ENCODE peak calls at places on chromosome 5, in eight cellular contexts. One of them, this sample, is unnamed.

GRCh38 chr5:175652741-175653663 is 4.9 kb upstream of the HRH2 start:
- DNase-seq in stomach: no peak
- DNase-seq in sigmoid colon: no peak
- DNase-seq in A549: no peak
- DNase-seq in ovary: no peak
- DNase-seq in HepG2: no peak
- DNase-seq in transverse colon: peak
- DNase-seq in upper lobe of left lung: no peak
- DNase-seq in this sample: no peak

GRCh38 chr5:145510324-145510723 is 324.8 kb downstream of the PRELID2 start:
- DNase-seq in stomach: no peak
- DNase-seq in sigmoid colon: no peak
- DNase-seq in A549: no peak
- DNase-seq in ovary: peak
- DNase-seq in HepG2: no peak
- DNase-seq in transverse colon: no peak
- DNase-seq in upper lobe of left lung: no peak
- DNase-seq in this sample: no peak

GRCh38 chr5:149581192-149581861 is at the start of gene ARHGEF37:
- DNase-seq in stomach: peak
- DNase-seq in sigmoid colon: peak
- DNase-seq in A549: no peak
- DNase-seq in ovary: peak
- DNase-seq in HepG2: peak
- DNase-seq in transverse colon: peak
- DNase-seq in upper lobe of left lung: peak
- DNase-seq in this sample: peak

GRCh38 chr5:155085282-155085990 is 71.9 kb downstream of the KIF4B start:
- DNase-seq in stomach: no peak
- DNase-seq in sigmoid colon: no peak
- DNase-seq in A549: no peak
- DNase-seq in ovary: no peak
- DNase-seq in HepG2: no peak
- DNase-seq in transverse colon: no peak
- DNase-seq in upper lobe of left lung: no peak
- DNase-seq in this sample: no peak

GRCh38 chr5:72445969-72446368 is 61.2 kb downstream of the ZNF366 start:
- DNase-seq in stomach: no peak
- DNase-seq in sigmoid colon: no peak
- DNase-seq in A549: no peak
- DNase-seq in ovary: no peak
- DNase-seq in HepG2: no peak
- DNase-seq in transverse colon: no peak
- DNase-seq in upper lobe of left lung: no peak
- DNase-seq in this sample: no peak

GRCh38 chr5:149267241-149267973 is 4.3 kb upstream of the AFAP1L1 start:
- DNase-seq in stomach: no peak
- DNase-seq in sigmoid colon: no peak
- DNase-seq in A549: no peak
- DNase-seq in ovary: no peak
- DNase-seq in HepG2: no peak
- DNase-seq in transverse colon: no peak
- DNase-seq in upper lobe of left lung: no peak
- DNase-seq in this sample: no peak

GRCh38 chr5:38466444-38467189 is 89.8 kb downstream of the LIFR start:
- DNase-seq in stomach: peak
- DNase-seq in sigmoid colon: peak
- DNase-seq in A549: no peak
- DNase-seq in ovary: peak
- DNase-seq in HepG2: no peak
- DNase-seq in transverse colon: peak
- DNase-seq in upper lobe of left lung: peak
- DNase-seq in this sample: peak

GRCh38 chr5:39639618-39640078 is 214.9 kb upstream of the DAB2 start:
- DNase-seq in stomach: no peak
- DNase-seq in sigmoid colon: no peak
- DNase-seq in A549: no peak
- DNase-seq in ovary: no peak
- DNase-seq in HepG2: no peak
- DNase-seq in transverse colon: no peak
- DNase-seq in upper lobe of left lung: no peak
- DNase-seq in this sample: no peak

GRCh38 chr5:58410441-58410840 is 49.4 kb downstream of the PLK2 start:
- DNase-seq in stomach: no peak
- DNase-seq in sigmoid colon: no peak
- DNase-seq in A549: peak
- DNase-seq in ovary: no peak
- DNase-seq in HepG2: no peak
- DNase-seq in transverse colon: no peak
- DNase-seq in upper lobe of left lung: no peak
- DNase-seq in this sample: peak

GRCh38 chr5:14178091-14178490 is 34.9 kb downstream of the TRIO start:
- DNase-seq in stomach: no peak
- DNase-seq in sigmoid colon: no peak
- DNase-seq in A549: no peak
- DNase-seq in ovary: no peak
- DNase-seq in HepG2: no peak
- DNase-seq in transverse colon: no peak
- DNase-seq in upper lobe of left lung: no peak
- DNase-seq in this sample: no peak

GRCh38 chr5:58904737-58905136 is 321.9 kb downstream of the RAB3C start:
- DNase-seq in stomach: no peak
- DNase-seq in sigmoid colon: no peak
- DNase-seq in A549: no peak
- DNase-seq in ovary: no peak
- DNase-seq in HepG2: no peak
- DNase-seq in transverse colon: no peak
- DNase-seq in upper lobe of left lung: no peak
- DNase-seq in this sample: no peak

GRCh38 chr5:107894361-107894760 is 223.6 kb upstream of the EFNA5 start:
- DNase-seq in stomach: no peak
- DNase-seq in sigmoid colon: no peak
- DNase-seq in A549: no peak
- DNase-seq in ovary: no peak
- DNase-seq in HepG2: no peak
- DNase-seq in transverse colon: no peak
- DNase-seq in upper lobe of left lung: no peak
- DNase-seq in this sample: no peak

GRCh38 chr5:145389047-145389446 is 446.1 kb downstream of the PRELID2 start:
- DNase-seq in stomach: no peak
- DNase-seq in sigmoid colon: no peak
- DNase-seq in A549: no peak
- DNase-seq in ovary: no peak
- DNase-seq in HepG2: no peak
- DNase-seq in transverse colon: no peak
- DNase-seq in upper lobe of left lung: no peak
- DNase-seq in this sample: no peak

GRCh38 chr5:100904259-100904822 is 1.3 kb upstream of the ST8SIA4 start:
- DNase-seq in stomach: peak
- DNase-seq in sigmoid colon: peak
- DNase-seq in A549: no peak
- DNase-seq in ovary: no peak
- DNase-seq in HepG2: no peak
- DNase-seq in transverse colon: peak
- DNase-seq in upper lobe of left lung: no peak
- DNase-seq in this sample: no peak

GRCh38 chr5:178237431-178238312 is 5.1 kb upstream of the PHYKPL start:
- DNase-seq in stomach: no peak
- DNase-seq in sigmoid colon: no peak
- DNase-seq in A549: no peak
- DNase-seq in ovary: no peak
- DNase-seq in HepG2: no peak
- DNase-seq in transverse colon: peak
- DNase-seq in upper lobe of left lung: no peak
- DNase-seq in this sample: no peak

GRCh38 chr5:154315756-154316155 is 125.2 kb downstream of the GALNT10 start:
- DNase-seq in stomach: no peak
- DNase-seq in sigmoid colon: no peak
- DNase-seq in A549: no peak
- DNase-seq in ovary: no peak
- DNase-seq in HepG2: no peak
- DNase-seq in transverse colon: no peak
- DNase-seq in upper lobe of left lung: no peak
- DNase-seq in this sample: no peak

GRCh38 chr5:65105301-65105700 is 336.6 kb downstream of the CWC27 start:
- DNase-seq in stomach: no peak
- DNase-seq in sigmoid colon: no peak
- DNase-seq in A549: no peak
- DNase-seq in ovary: no peak
- DNase-seq in HepG2: no peak
- DNase-seq in transverse colon: no peak
- DNase-seq in upper lobe of left lung: no peak
- DNase-seq in this sample: no peak

GRCh38 chr5:12780536-12780935 is 876.3 kb upstream of the CTNND2 start:
- DNase-seq in stomach: no peak
- DNase-seq in sigmoid colon: no peak
- DNase-seq in A549: no peak
- DNase-seq in ovary: no peak
- DNase-seq in HepG2: no peak
- DNase-seq in transverse colon: no peak
- DNase-seq in upper lobe of left lung: no peak
- DNase-seq in this sample: no peak
- H3K27ac ChIP-seq in stomach: no peak
- H3K27ac ChIP-seq in sigmoid colon: no peak
- H3K27ac ChIP-seq in A549: no peak
- H3K27ac ChIP-seq in ovary: no peak
- H3K27ac ChIP-seq in HepG2: no peak
- H3K27ac ChIP-seq in transverse colon: no peak
- H3K27ac ChIP-seq in upper lobe of left lung: no peak
- H3K27ac ChIP-seq in this sample: no peak

GRCh38 chr5:138282918-138283742 is 8.7 kb upstream of the GFRA3 start:
- DNase-seq in stomach: peak
- DNase-seq in sigmoid colon: peak
- DNase-seq in A549: peak
- DNase-seq in ovary: no peak
- DNase-seq in HepG2: peak
- DNase-seq in transverse colon: peak
- DNase-seq in upper lobe of left lung: no peak
- DNase-seq in this sample: peak
- TF ChIP-seq EP300 in stomach: no peak
- TF ChIP-seq EP300 in sigmoid colon: no peak
- TF ChIP-seq EP300 in A549: no peak
- TF ChIP-seq EP300 in ovary: no peak
- TF ChIP-seq EP300 in HepG2: no peak
- TF ChIP-seq EP300 in transverse colon: no peak
- TF ChIP-seq EP300 in upper lobe of left lung: no peak
- TF ChIP-seq EP300 in this sample: no peak

DNA sequence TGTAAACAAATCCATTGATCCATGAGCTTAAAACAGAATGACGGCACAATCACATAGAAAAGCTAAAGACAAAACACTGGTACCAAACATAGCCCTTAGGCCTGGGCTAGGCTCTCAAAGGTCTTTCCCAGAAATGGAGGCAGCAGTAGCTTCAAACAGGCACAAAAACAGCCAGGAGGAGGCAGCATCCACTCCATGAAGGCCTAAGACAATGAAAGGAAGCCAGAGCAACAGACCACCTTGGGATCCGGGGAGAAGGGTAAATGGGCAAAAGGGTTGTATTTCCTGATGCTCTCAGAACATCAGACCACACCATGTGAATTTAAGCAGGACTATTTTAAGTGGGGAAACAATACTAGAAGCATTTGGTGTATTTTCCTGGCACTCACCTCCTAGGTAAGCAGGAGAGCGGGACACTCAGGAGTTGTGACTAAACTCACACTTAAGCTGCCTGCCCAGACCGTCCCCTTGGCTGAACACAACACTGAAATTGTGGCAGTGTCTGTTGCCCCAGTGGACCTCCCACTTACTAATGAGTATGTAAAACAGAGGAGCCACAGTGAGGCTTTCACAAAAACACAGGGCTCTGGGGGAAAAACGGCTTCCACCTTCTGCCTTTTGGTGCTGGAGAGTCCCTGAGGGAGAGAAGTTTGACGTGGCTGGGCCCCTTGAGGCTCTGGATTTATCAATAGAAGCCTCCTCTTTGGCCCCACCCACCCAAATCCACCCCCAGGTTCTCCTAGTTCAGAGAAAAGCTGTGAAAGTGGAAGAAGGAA is 11.9 kb downstream of the GNPDA1 start:
- DNase-seq in stomach: no peak
- DNase-seq in sigmoid colon: no peak
- DNase-seq in A549: no peak
- DNase-seq in ovary: no peak
- DNase-seq in HepG2: peak
- DNase-seq in transverse colon: no peak
- DNase-seq in upper lobe of left lung: no peak
- DNase-seq in this sample: no peak
- TF ChIP-seq CTCF in stomach: no peak
- TF ChIP-seq CTCF in sigmoid colon: no peak
- TF ChIP-seq CTCF in A549: peak
- TF ChIP-seq CTCF in ovary: no peak
- TF ChIP-seq CTCF in HepG2: peak
- TF ChIP-seq CTCF in transverse colon: no peak
- TF ChIP-seq CTCF in upper lobe of left lung: no peak
- TF ChIP-seq CTCF in this sample: no peak

GRCh38 chr5:10559151-10559550 is 4.7 kb upstream of the ANKRD33B start:
- DNase-seq in stomach: no peak
- DNase-seq in sigmoid colon: peak
- DNase-seq in A549: no peak
- DNase-seq in ovary: no peak
- DNase-seq in HepG2: no peak
- DNase-seq in transverse colon: no peak
- DNase-seq in upper lobe of left lung: no peak
- DNase-seq in this sample: no peak
- H3K27ac ChIP-seq in stomach: no peak
- H3K27ac ChIP-seq in sigmoid colon: no peak
- H3K27ac ChIP-seq in A549: peak
- H3K27ac ChIP-seq in ovary: no peak
- H3K27ac ChIP-seq in HepG2: no peak
- H3K27ac ChIP-seq in transverse colon: no peak
- H3K27ac ChIP-seq in upper lobe of left lung: no peak
- H3K27ac ChIP-seq in this sample: no peak

GRCh38 chr5:54469655-54470054 is 14.2 kb downstream of the HSPB3 start:
- DNase-seq in stomach: no peak
- DNase-seq in sigmoid colon: no peak
- DNase-seq in A549: no peak
- DNase-seq in ovary: no peak
- DNase-seq in HepG2: no peak
- DNase-seq in transverse colon: no peak
- DNase-seq in upper lobe of left lung: no peak
- DNase-seq in this sample: no peak
- TF ChIP-seq EP300 in stomach: no peak
- TF ChIP-seq EP300 in sigmoid colon: no peak
- TF ChIP-seq EP300 in A549: no peak
- TF ChIP-seq EP300 in ovary: no peak
- TF ChIP-seq EP300 in HepG2: no peak
- TF ChIP-seq EP300 in transverse colon: no peak
- TF ChIP-seq EP300 in upper lobe of left lung: no peak
- TF ChIP-seq EP300 in this sample: no peak

DNA sequence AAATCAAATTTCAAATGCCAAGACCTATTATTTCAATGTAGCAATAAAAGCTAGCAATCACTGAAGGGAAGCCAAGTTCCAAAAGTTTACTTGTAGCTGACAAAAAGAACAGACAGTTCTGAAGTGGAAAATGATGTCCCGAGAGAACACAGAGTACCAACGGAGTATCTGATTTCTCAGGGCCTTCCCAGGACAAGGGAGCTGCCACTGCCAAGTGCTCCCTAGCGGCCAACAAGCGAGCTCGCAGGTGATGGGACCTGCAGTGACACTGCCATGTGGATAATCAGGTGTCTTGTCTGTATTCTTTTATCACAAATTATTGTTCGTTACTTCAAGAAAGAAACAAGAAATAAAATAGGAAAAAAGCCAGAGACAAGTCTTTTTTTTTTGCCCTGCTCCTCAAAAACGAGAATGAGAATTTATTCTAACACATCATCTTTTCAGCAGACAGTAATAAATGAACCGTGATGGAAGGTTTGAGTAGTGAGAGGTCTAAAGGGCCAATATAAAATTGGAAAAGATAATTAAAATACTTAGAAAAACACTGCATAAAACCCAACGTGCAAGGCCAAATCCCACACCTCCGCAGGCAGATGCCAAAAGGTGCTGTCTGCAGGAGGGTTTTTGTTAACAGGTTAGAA is 159.4 kb downstream of the MYO10 start:
- DNase-seq in stomach: no peak
- DNase-seq in sigmoid colon: no peak
- DNase-seq in A549: no peak
- DNase-seq in ovary: no peak
- DNase-seq in HepG2: peak
- DNase-seq in transverse colon: no peak
- DNase-seq in upper lobe of left lung: no peak
- DNase-seq in this sample: peak
- TF ChIP-seq CTCF in stomach: no peak
- TF ChIP-seq CTCF in sigmoid colon: peak
- TF ChIP-seq CTCF in A549: peak
- TF ChIP-seq CTCF in ovary: no peak
- TF ChIP-seq CTCF in HepG2: peak
- TF ChIP-seq CTCF in transverse colon: no peak
- TF ChIP-seq CTCF in upper lobe of left lung: no peak
- TF ChIP-seq CTCF in this sample: no peak